ENCODE peak calls at places on chromosomes 12 and 14, in eight cellular contexts. One of them, this sample, is unnamed.

GRCh38 chr14:100842799-100843198 is 16.9 kb downstream of the MEG3 start:
- DNase-seq in adrenal gland: no peak
- DNase-seq in stomach: no peak
- DNase-seq in activated CD4-positive, alpha-beta T cell treated with anti-CD3 and anti-CD28 coated beads, Interleukin-2, amount 50 U/mL, for 4 hours: no peak
- DNase-seq in stimulated activated CD4-positive, alpha-beta T cell treated with anti-CD3 and anti-CD28 coated beads, Interleukin-4, amount 100 ng/mL, for 1 hour: no peak
- DNase-seq in NCI-H345: no peak
- DNase-seq in left colon: no peak
- DNase-seq in SW 1271: no peak
- DNase-seq in this sample: no peak

GRCh38 chr14:23358042-23358441 is 5.4 kb upstream of the SLC22A17 start:
- DNase-seq in SW 1271: no peak
- DNase-seq in left colon: no peak
- DNase-seq in stimulated activated CD4-positive, alpha-beta T cell treated with anti-CD3 and anti-CD28 coated beads, Interleukin-4, amount 100 ng/mL, for 1 hour: no peak
- DNase-seq in activated CD4-positive, alpha-beta T cell treated with anti-CD3 and anti-CD28 coated beads, Interleukin-2, amount 50 U/mL, for 4 hours: no peak
- DNase-seq in NCI-H345: no peak
- DNase-seq in stomach: no peak
- DNase-seq in adrenal gland: no peak
- DNase-seq in this sample: no peak

GRCh38 chr12:10716704-10717315 is 6.3 kb downstream of the YBX3 start:
- DNase-seq in left colon: peak
- DNase-seq in stomach: peak
- DNase-seq in stimulated activated CD4-positive, alpha-beta T cell treated with anti-CD3 and anti-CD28 coated beads, Interleukin-4, amount 100 ng/mL, for 1 hour: no peak
- DNase-seq in SW 1271: peak
- DNase-seq in adrenal gland: peak
- DNase-seq in activated CD4-positive, alpha-beta T cell treated with anti-CD3 and anti-CD28 coated beads, Interleukin-2, amount 50 U/mL, for 4 hours: no peak
- DNase-seq in NCI-H345: no peak
- DNase-seq in this sample: peak

GRCh38 chr12:39300799-39301198 is 142.1 kb downstream of the KIF21A start:
- DNase-seq in SW 1271: no peak
- DNase-seq in stimulated activated CD4-positive, alpha-beta T cell treated with anti-CD3 and anti-CD28 coated beads, Interleukin-4, amount 100 ng/mL, for 1 hour: no peak
- DNase-seq in NCI-H345: no peak
- DNase-seq in stomach: no peak
- DNase-seq in left colon: no peak
- DNase-seq in adrenal gland: no peak
- DNase-seq in activated CD4-positive, alpha-beta T cell treated with anti-CD3 and anti-CD28 coated beads, Interleukin-2, amount 50 U/mL, for 4 hours: no peak
- DNase-seq in this sample: no peak

GRCh38 chr14:81042431-81042830 is 87.0 kb downstream of the TSHR start:
- DNase-seq in activated CD4-positive, alpha-beta T cell treated with anti-CD3 and anti-CD28 coated beads, Interleukin-2, amount 50 U/mL, for 4 hours: no peak
- DNase-seq in stomach: no peak
- DNase-seq in adrenal gland: no peak
- DNase-seq in stimulated activated CD4-positive, alpha-beta T cell treated with anti-CD3 and anti-CD28 coated beads, Interleukin-4, amount 100 ng/mL, for 1 hour: no peak
- DNase-seq in SW 1271: no peak
- DNase-seq in left colon: no peak
- DNase-seq in NCI-H345: no peak
- DNase-seq in this sample: no peak

GRCh38 chr14:36316131-36316530 is 4.3 kb downstream of the MBIP start:
- DNase-seq in NCI-H345: peak
- DNase-seq in stimulated activated CD4-positive, alpha-beta T cell treated with anti-CD3 and anti-CD28 coated beads, Interleukin-4, amount 100 ng/mL, for 1 hour: no peak
- DNase-seq in stomach: no peak
- DNase-seq in left colon: no peak
- DNase-seq in adrenal gland: no peak
- DNase-seq in activated CD4-positive, alpha-beta T cell treated with anti-CD3 and anti-CD28 coated beads, Interleukin-2, amount 50 U/mL, for 4 hours: no peak
- DNase-seq in SW 1271: no peak
- DNase-seq in this sample: no peak

GRCh38 chr12:60094436-60094835 is 498.6 kb downstream of the SLC16A7 start:
- DNase-seq in NCI-H345: no peak
- DNase-seq in SW 1271: no peak
- DNase-seq in left colon: no peak
- DNase-seq in adrenal gland: no peak
- DNase-seq in activated CD4-positive, alpha-beta T cell treated with anti-CD3 and anti-CD28 coated beads, Interleukin-2, amount 50 U/mL, for 4 hours: no peak
- DNase-seq in stimulated activated CD4-positive, alpha-beta T cell treated with anti-CD3 and anti-CD28 coated beads, Interleukin-4, amount 100 ng/mL, for 1 hour: no peak
- DNase-seq in stomach: no peak
- DNase-seq in this sample: no peak

GRCh38 chr12:107474639-107475539 is 210.7 kb upstream of the PWP1 start:
- DNase-seq in adrenal gland: no peak
- DNase-seq in activated CD4-positive, alpha-beta T cell treated with anti-CD3 and anti-CD28 coated beads, Interleukin-2, amount 50 U/mL, for 4 hours: no peak
- DNase-seq in NCI-H345: no peak
- DNase-seq in left colon: no peak
- DNase-seq in stomach: no peak
- DNase-seq in stimulated activated CD4-positive, alpha-beta T cell treated with anti-CD3 and anti-CD28 coated beads, Interleukin-4, amount 100 ng/mL, for 1 hour: no peak
- DNase-seq in SW 1271: no peak
- DNase-seq in this sample: no peak

GRCh38 chr14:81161749-81162148 is 59.0 kb downstream of the GTF2A1 start:
- DNase-seq in left colon: no peak
- DNase-seq in NCI-H345: no peak
- DNase-seq in activated CD4-positive, alpha-beta T cell treated with anti-CD3 and anti-CD28 coated beads, Interleukin-2, amount 50 U/mL, for 4 hours: no peak
- DNase-seq in stomach: no peak
- DNase-seq in adrenal gland: no peak
- DNase-seq in stimulated activated CD4-positive, alpha-beta T cell treated with anti-CD3 and anti-CD28 coated beads, Interleukin-4, amount 100 ng/mL, for 1 hour: no peak
- DNase-seq in SW 1271: no peak
- DNase-seq in this sample: no peak

GRCh38 chr14:77181124-77181602 is 435 bp upstream of the TMEM63C start:
- DNase-seq in SW 1271: no peak
- DNase-seq in NCI-H345: no peak
- DNase-seq in adrenal gland: no peak
- DNase-seq in stomach: no peak
- DNase-seq in left colon: no peak
- DNase-seq in stimulated activated CD4-positive, alpha-beta T cell treated with anti-CD3 and anti-CD28 coated beads, Interleukin-4, amount 100 ng/mL, for 1 hour: no peak
- DNase-seq in activated CD4-positive, alpha-beta T cell treated with anti-CD3 and anti-CD28 coated beads, Interleukin-2, amount 50 U/mL, for 4 hours: no peak
- DNase-seq in this sample: no peak

GRCh38 chr12:120094485-120094884 is 22.1 kb downstream of the RAB35 start:
- DNase-seq in left colon: no peak
- DNase-seq in stomach: no peak
- DNase-seq in activated CD4-positive, alpha-beta T cell treated with anti-CD3 and anti-CD28 coated beads, Interleukin-2, amount 50 U/mL, for 4 hours: no peak
- DNase-seq in NCI-H345: no peak
- DNase-seq in stimulated activated CD4-positive, alpha-beta T cell treated with anti-CD3 and anti-CD28 coated beads, Interleukin-4, amount 100 ng/mL, for 1 hour: no peak
- DNase-seq in SW 1271: no peak
- DNase-seq in adrenal gland: no peak
- DNase-seq in this sample: no peak

GRCh38 chr14:73259837-73260236 is 22.5 kb downstream of the PAPLN start:
- DNase-seq in activated CD4-positive, alpha-beta T cell treated with anti-CD3 and anti-CD28 coated beads, Interleukin-2, amount 50 U/mL, for 4 hours: no peak
- DNase-seq in adrenal gland: no peak
- DNase-seq in SW 1271: no peak
- DNase-seq in left colon: no peak
- DNase-seq in NCI-H345: no peak
- DNase-seq in stomach: no peak
- DNase-seq in stimulated activated CD4-positive, alpha-beta T cell treated with anti-CD3 and anti-CD28 coated beads, Interleukin-4, amount 100 ng/mL, for 1 hour: no peak
- DNase-seq in this sample: no peak

GRCh38 chr14:57136669-57137068 is 132.0 kb downstream of the EXOC5 start:
- DNase-seq in stomach: no peak
- DNase-seq in SW 1271: no peak
- DNase-seq in NCI-H345: peak
- DNase-seq in adrenal gland: no peak
- DNase-seq in stimulated activated CD4-positive, alpha-beta T cell treated with anti-CD3 and anti-CD28 coated beads, Interleukin-4, amount 100 ng/mL, for 1 hour: no peak
- DNase-seq in left colon: no peak
- DNase-seq in activated CD4-positive, alpha-beta T cell treated with anti-CD3 and anti-CD28 coated beads, Interleukin-2, amount 50 U/mL, for 4 hours: no peak
- DNase-seq in this sample: peak

GRCh38 chr14:91284791-91285548 is 40.5 kb upstream of the GPR68 start:
- DNase-seq in stomach: no peak
- DNase-seq in NCI-H345: no peak
- DNase-seq in SW 1271: no peak
- DNase-seq in activated CD4-positive, alpha-beta T cell treated with anti-CD3 and anti-CD28 coated beads, Interleukin-2, amount 50 U/mL, for 4 hours: no peak
- DNase-seq in adrenal gland: no peak
- DNase-seq in left colon: no peak
- DNase-seq in stimulated activated CD4-positive, alpha-beta T cell treated with anti-CD3 and anti-CD28 coated beads, Interleukin-4, amount 100 ng/mL, for 1 hour: no peak
- DNase-seq in this sample: no peak

GRCh38 chr14:88079624-88080023 is 74.7 kb downstream of the GPR65 start:
- DNase-seq in adrenal gland: no peak
- DNase-seq in stimulated activated CD4-positive, alpha-beta T cell treated with anti-CD3 and anti-CD28 coated beads, Interleukin-4, amount 100 ng/mL, for 1 hour: no peak
- DNase-seq in activated CD4-positive, alpha-beta T cell treated with anti-CD3 and anti-CD28 coated beads, Interleukin-2, amount 50 U/mL, for 4 hours: no peak
- DNase-seq in stomach: no peak
- DNase-seq in SW 1271: no peak
- DNase-seq in left colon: no peak
- DNase-seq in NCI-H345: no peak
- DNase-seq in this sample: no peak